ENCODE peak calls at places on chromosomes 16 and 17, in ten cellular contexts. One of them, this sample, is unnamed.

GRCh38 chr16:89697616-89698331 is 3.7 kb downstream of the SPATA2L start:
- DNase-seq in adrenal gland: no peak
- DNase-seq in breast epithelium: no peak
- DNase-seq in MM.1S: no peak
- DNase-seq in right cardiac atrium: no peak
- DNase-seq in AG04450: no peak
- DNase-seq in CD8-positive, alpha-beta memory T cell: no peak
- DNase-seq in tibial nerve: no peak
- DNase-seq in upper lobe of right lung: no peak
- DNase-seq in effector memory CD4-positive, alpha-beta T cell: no peak
- DNase-seq in this sample: no peak

GRCh38 chr17:57948169-57948554 is 7.0 kb downstream of the CUEDC1 start:
- DNase-seq in MM.1S: no peak
- DNase-seq in CD8-positive, alpha-beta memory T cell: no peak
- DNase-seq in adrenal gland: no peak
- DNase-seq in AG04450: no peak
- DNase-seq in breast epithelium: no peak
- DNase-seq in upper lobe of right lung: no peak
- DNase-seq in effector memory CD4-positive, alpha-beta T cell: no peak
- DNase-seq in right cardiac atrium: no peak
- DNase-seq in tibial nerve: no peak
- DNase-seq in this sample: no peak

GRCh38 chr16:79647586-79647985 is 47.0 kb upstream of the MAF start:
- DNase-seq in effector memory CD4-positive, alpha-beta T cell: no peak
- DNase-seq in AG04450: no peak
- DNase-seq in right cardiac atrium: no peak
- DNase-seq in breast epithelium: no peak
- DNase-seq in upper lobe of right lung: no peak
- DNase-seq in tibial nerve: no peak
- DNase-seq in adrenal gland: no peak
- DNase-seq in CD8-positive, alpha-beta memory T cell: no peak
- DNase-seq in MM.1S: no peak
- DNase-seq in this sample: no peak

GRCh38 chr16:69223882-69224281 is 36.9 kb downstream of the SNTB2 start:
- DNase-seq in CD8-positive, alpha-beta memory T cell: no peak
- DNase-seq in breast epithelium: no peak
- DNase-seq in effector memory CD4-positive, alpha-beta T cell: no peak
- DNase-seq in adrenal gland: no peak
- DNase-seq in tibial nerve: no peak
- DNase-seq in right cardiac atrium: no peak
- DNase-seq in upper lobe of right lung: no peak
- DNase-seq in MM.1S: no peak
- DNase-seq in AG04450: no peak
- DNase-seq in this sample: no peak

GRCh38 chr17:9402590-9403199 is 172.9 kb downstream of the STX8 start:
- DNase-seq in AG04450: no peak
- DNase-seq in effector memory CD4-positive, alpha-beta T cell: peak; percentile 3
- DNase-seq in upper lobe of right lung: no peak
- DNase-seq in adrenal gland: peak; percentile 31
- DNase-seq in MM.1S: peak; percentile 21
- DNase-seq in breast epithelium: no peak
- DNase-seq in tibial nerve: no peak
- DNase-seq in right cardiac atrium: no peak
- DNase-seq in CD8-positive, alpha-beta memory T cell: no peak
- DNase-seq in this sample: no peak

GRCh38 chr17:39270923-39271322 is 45.2 kb upstream of the STAC2 start:
- DNase-seq in tibial nerve: no peak
- DNase-seq in effector memory CD4-positive, alpha-beta T cell: no peak
- DNase-seq in AG04450: peak; percentile 29
- DNase-seq in CD8-positive, alpha-beta memory T cell: no peak
- DNase-seq in adrenal gland: no peak
- DNase-seq in MM.1S: peak; percentile 21
- DNase-seq in breast epithelium: no peak
- DNase-seq in right cardiac atrium: no peak
- DNase-seq in upper lobe of right lung: no peak
- DNase-seq in this sample: no peak

GRCh38 chr17:7234100-7235012 is at the start of gene DVL2:
- DNase-seq in adrenal gland: peak; percentile 97
- DNase-seq in CD8-positive, alpha-beta memory T cell: peak; percentile 93
- DNase-seq in upper lobe of right lung: peak; percentile 97
- DNase-seq in effector memory CD4-positive, alpha-beta T cell: peak; percentile 95
- DNase-seq in right cardiac atrium: peak; percentile 98
- DNase-seq in AG04450: peak; percentile 87
- DNase-seq in breast epithelium: peak; percentile 97
- DNase-seq in MM.1S: peak; percentile 95
- DNase-seq in tibial nerve: peak; percentile 97
- DNase-seq in this sample: peak; percentile 95

GRCh38 chr16:89216315-89217137 is 977 bp upstream of the ZNF778 start:
- DNase-seq in adrenal gland: peak; percentile 82
- DNase-seq in right cardiac atrium: peak; percentile 91
- DNase-seq in CD8-positive, alpha-beta memory T cell: peak; percentile 77
- DNase-seq in AG04450: peak; percentile 41
- DNase-seq in breast epithelium: peak; percentile 78
- DNase-seq in tibial nerve: peak; percentile 90
- DNase-seq in upper lobe of right lung: peak; percentile 88
- DNase-seq in MM.1S: peak; percentile 60
- DNase-seq in effector memory CD4-positive, alpha-beta T cell: peak; percentile 75
- DNase-seq in this sample: peak; percentile 60

GRCh38 chr16:19808061-19808621 is 76.5 kb downstream of the GPRC5B start:
- DNase-seq in upper lobe of right lung: no peak
- DNase-seq in MM.1S: peak; percentile 48
- DNase-seq in right cardiac atrium: peak; percentile 49
- DNase-seq in adrenal gland: peak; percentile 42
- DNase-seq in CD8-positive, alpha-beta memory T cell: no peak
- DNase-seq in AG04450: no peak
- DNase-seq in effector memory CD4-positive, alpha-beta T cell: no peak
- DNase-seq in tibial nerve: no peak
- DNase-seq in breast epithelium: no peak
- DNase-seq in this sample: peak; percentile 9

GRCh38 chr16:77660311-77660710 is 62.0 kb upstream of the NUDT7 start:
- DNase-seq in upper lobe of right lung: no peak
- DNase-seq in AG04450: peak; percentile 11
- DNase-seq in tibial nerve: no peak
- DNase-seq in breast epithelium: no peak
- DNase-seq in CD8-positive, alpha-beta memory T cell: no peak
- DNase-seq in effector memory CD4-positive, alpha-beta T cell: no peak
- DNase-seq in right cardiac atrium: no peak
- DNase-seq in MM.1S: no peak
- DNase-seq in adrenal gland: no peak
- DNase-seq in this sample: no peak

GRCh38 chr17:80943346-80944145 is 48.1 kb upstream of the CHMP6 start:
- DNase-seq in MM.1S: no peak
- DNase-seq in AG04450: no peak
- DNase-seq in adrenal gland: no peak
- DNase-seq in CD8-positive, alpha-beta memory T cell: no peak
- DNase-seq in breast epithelium: no peak
- DNase-seq in tibial nerve: no peak
- DNase-seq in upper lobe of right lung: peak; percentile 46
- DNase-seq in right cardiac atrium: peak; percentile 43
- DNase-seq in effector memory CD4-positive, alpha-beta T cell: no peak
- DNase-seq in this sample: no peak

GRCh38 chr16:86714166-86714565 is 135.8 kb downstream of the FOXL1 start:
- DNase-seq in tibial nerve: no peak
- DNase-seq in upper lobe of right lung: no peak
- DNase-seq in AG04450: no peak
- DNase-seq in breast epithelium: no peak
- DNase-seq in CD8-positive, alpha-beta memory T cell: no peak
- DNase-seq in right cardiac atrium: no peak
- DNase-seq in MM.1S: no peak
- DNase-seq in adrenal gland: no peak
- DNase-seq in effector memory CD4-positive, alpha-beta T cell: no peak
- DNase-seq in this sample: no peak

GRCh38 chr16:50430076-50430475 is 61.3 kb upstream of the BRD7 start:
- DNase-seq in upper lobe of right lung: no peak
- DNase-seq in CD8-positive, alpha-beta memory T cell: no peak
- DNase-seq in breast epithelium: no peak
- DNase-seq in MM.1S: no peak
- DNase-seq in adrenal gland: no peak
- DNase-seq in right cardiac atrium: no peak
- DNase-seq in AG04450: no peak
- DNase-seq in tibial nerve: no peak
- DNase-seq in effector memory CD4-positive, alpha-beta T cell: no peak
- DNase-seq in this sample: no peak

GRCh38 chr17:62592305-62593099 is 35.0 kb upstream of the MRC2 start:
- DNase-seq in AG04450: no peak
- DNase-seq in breast epithelium: no peak
- DNase-seq in MM.1S: no peak
- DNase-seq in CD8-positive, alpha-beta memory T cell: no peak
- DNase-seq in adrenal gland: no peak
- DNase-seq in effector memory CD4-positive, alpha-beta T cell: no peak
- DNase-seq in upper lobe of right lung: no peak
- DNase-seq in right cardiac atrium: no peak
- DNase-seq in tibial nerve: no peak
- DNase-seq in this sample: no peak

GRCh38 chr17:62591323-62591722 is 36.1 kb upstream of the MRC2 start:
- DNase-seq in effector memory CD4-positive, alpha-beta T cell: no peak
- DNase-seq in tibial nerve: peak; percentile 19
- DNase-seq in breast epithelium: no peak
- DNase-seq in MM.1S: no peak
- DNase-seq in right cardiac atrium: no peak
- DNase-seq in AG04450: no peak
- DNase-seq in adrenal gland: no peak
- DNase-seq in upper lobe of right lung: no peak
- DNase-seq in CD8-positive, alpha-beta memory T cell: no peak
- DNase-seq in this sample: no peak

GRCh38 chr17:62581769-62582168 is 45.7 kb upstream of the MRC2 start:
- DNase-seq in adrenal gland: no peak
- DNase-seq in MM.1S: no peak
- DNase-seq in tibial nerve: no peak
- DNase-seq in right cardiac atrium: no peak
- DNase-seq in AG04450: no peak
- DNase-seq in upper lobe of right lung: no peak
- DNase-seq in breast epithelium: no peak
- DNase-seq in CD8-positive, alpha-beta memory T cell: no peak
- DNase-seq in effector memory CD4-positive, alpha-beta T cell: no peak
- DNase-seq in this sample: no peak

GRCh38 chr17:62587554-62587953 is 39.9 kb upstream of the MRC2 start:
- DNase-seq in breast epithelium: no peak
- DNase-seq in adrenal gland: no peak
- DNase-seq in right cardiac atrium: no peak
- DNase-seq in AG04450: no peak
- DNase-seq in MM.1S: no peak
- DNase-seq in CD8-positive, alpha-beta memory T cell: no peak
- DNase-seq in effector memory CD4-positive, alpha-beta T cell: no peak
- DNase-seq in tibial nerve: no peak
- DNase-seq in upper lobe of right lung: no peak
- DNase-seq in this sample: no peak
- H3K27ac ChIP-seq in breast epithelium: no peak overlapping the region
- H3K27ac ChIP-seq in adrenal gland: no peak overlapping the region
- H3K27ac ChIP-seq in right cardiac atrium: peak overlapping the region; percentile 15
- H3K27ac ChIP-seq in AG04450: no peak overlapping the region
- H3K27ac ChIP-seq in MM.1S: no peak overlapping the region
- H3K27ac ChIP-seq in CD8-positive, alpha-beta memory T cell: no peak overlapping the region
- H3K27ac ChIP-seq in effector memory CD4-positive, alpha-beta T cell: no peak overlapping the region
- H3K27ac ChIP-seq in tibial nerve: no peak overlapping the region
- H3K27ac ChIP-seq in upper lobe of right lung: peak overlapping the region; percentile 18
- H3K27ac ChIP-seq in this sample: no peak overlapping the region

GRCh38 chr17:82608816-82609215 is 39.4 kb downstream of the WDR45B start:
- DNase-seq in MM.1S: no peak
- DNase-seq in CD8-positive, alpha-beta memory T cell: no peak
- DNase-seq in effector memory CD4-positive, alpha-beta T cell: no peak
- DNase-seq in tibial nerve: no peak
- DNase-seq in upper lobe of right lung: no peak
- DNase-seq in breast epithelium: no peak
- DNase-seq in AG04450: no peak
- DNase-seq in right cardiac atrium: no peak
- DNase-seq in adrenal gland: no peak
- DNase-seq in this sample: no peak
- H3K27ac ChIP-seq in MM.1S: no peak overlapping the region
- H3K27ac ChIP-seq in CD8-positive, alpha-beta memory T cell: no peak overlapping the region
- H3K27ac ChIP-seq in effector memory CD4-positive, alpha-beta T cell: no peak overlapping the region
- H3K27ac ChIP-seq in tibial nerve: no peak overlapping the region
- H3K27ac ChIP-seq in upper lobe of right lung: no peak overlapping the region
- H3K27ac ChIP-seq in breast epithelium: no peak overlapping the region
- H3K27ac ChIP-seq in AG04450: no peak overlapping the region
- H3K27ac ChIP-seq in right cardiac atrium: no peak overlapping the region
- H3K27ac ChIP-seq in adrenal gland: no peak overlapping the region
- H3K27ac ChIP-seq in this sample: peak overlapping the region; percentile 76

GRCh38 chr16:75088934-75089333 is 27.6 kb downstream of the LDHD start:
- DNase-seq in MM.1S: no peak
- DNase-seq in upper lobe of right lung: peak; percentile 7
- DNase-seq in adrenal gland: no peak
- DNase-seq in breast epithelium: no peak
- DNase-seq in tibial nerve: no peak
- DNase-seq in AG04450: no peak
- DNase-seq in effector memory CD4-positive, alpha-beta T cell: no peak
- DNase-seq in right cardiac atrium: no peak
- DNase-seq in CD8-positive, alpha-beta memory T cell: no peak
- DNase-seq in this sample: no peak
- H3K27ac ChIP-seq in MM.1S: no peak overlapping the region
- H3K27ac ChIP-seq in upper lobe of right lung: no peak overlapping the region
- H3K27ac ChIP-seq in adrenal gland: no peak overlapping the region
- H3K27ac ChIP-seq in breast epithelium: no peak overlapping the region
- H3K27ac ChIP-seq in tibial nerve: no peak overlapping the region
- H3K27ac ChIP-seq in AG04450: no peak overlapping the region
- H3K27ac ChIP-seq in effector memory CD4-positive, alpha-beta T cell: no peak overlapping the region
- H3K27ac ChIP-seq in right cardiac atrium: no peak overlapping the region
- H3K27ac ChIP-seq in CD8-positive, alpha-beta memory T cell: no peak overlapping the region
- H3K27ac ChIP-seq in this sample: no peak overlapping the region

GRCh38 chr17:82095777-82096708 is 2.0 kb downstream of the FASN start:
- DNase-seq in MM.1S: no peak
- DNase-seq in AG04450: no peak
- DNase-seq in breast epithelium: no peak
- DNase-seq in right cardiac atrium: peak; percentile 56
- DNase-seq in effector memory CD4-positive, alpha-beta T cell: no peak
- DNase-seq in tibial nerve: no peak
- DNase-seq in upper lobe of right lung: no peak
- DNase-seq in CD8-positive, alpha-beta memory T cell: no peak
- DNase-seq in adrenal gland: peak; percentile 34
- DNase-seq in this sample: no peak
- H3K27ac ChIP-seq in MM.1S: no peak overlapping the region
- H3K27ac ChIP-seq in AG04450: no peak overlapping the region
- H3K27ac ChIP-seq in breast epithelium: no peak overlapping the region
- H3K27ac ChIP-seq in right cardiac atrium: no peak overlapping the region
- H3K27ac ChIP-seq in effector memory CD4-positive, alpha-beta T cell: no peak overlapping the region
- H3K27ac ChIP-seq in tibial nerve: no peak overlapping the region
- H3K27ac ChIP-seq in upper lobe of right lung: peak overlapping the region; percentile 92
- H3K27ac ChIP-seq in CD8-positive, alpha-beta memory T cell: peak overlapping the region; percentile 67
- H3K27ac ChIP-seq in adrenal gland: no peak overlapping the region
- H3K27ac ChIP-seq in this sample: peak overlapping the region; percentile 91

This sample was measured in substantia nigra.